ENCODE peak calls at places on chromosomes 16 and 17, in nine cellular contexts. One of them, this sample, is unnamed.

GRCh38 chr17:28864991-28865849 is 10.4 kb downstream of the ERAL1 start:
- DNase-seq in bronchial epithelial cell: no peak
- DNase-seq in fibroblast of pulmonary artery: peak
- DNase-seq in adrenal gland: no peak
- DNase-seq in epithelial cell of esophagus: no peak
- DNase-seq in AG09319: no peak
- DNase-seq in fibroblast of mammary gland: no peak
- DNase-seq in endothelial cell: peak
- DNase-seq in Calu3: no peak
- DNase-seq in this sample: no peak

GRCh38 chr16:79190542-79190941 is 410.0 kb downstream of the MAF start:
- DNase-seq in bronchial epithelial cell: no peak
- DNase-seq in fibroblast of pulmonary artery: no peak
- DNase-seq in adrenal gland: no peak
- DNase-seq in epithelial cell of esophagus: no peak
- DNase-seq in AG09319: no peak
- DNase-seq in fibroblast of mammary gland: no peak
- DNase-seq in endothelial cell: no peak
- DNase-seq in Calu3: no peak
- DNase-seq in this sample: no peak

GRCh38 chr17:64565563-64565962 is 58.8 kb downstream of the CEP95 start:
- DNase-seq in bronchial epithelial cell: no peak
- DNase-seq in fibroblast of pulmonary artery: peak
- DNase-seq in adrenal gland: no peak
- DNase-seq in epithelial cell of esophagus: no peak
- DNase-seq in AG09319: no peak
- DNase-seq in fibroblast of mammary gland: no peak
- DNase-seq in endothelial cell: no peak
- DNase-seq in Calu3: no peak
- DNase-seq in this sample: peak

GRCh38 chr16:30382398-30383015 is at the start of gene SEPTIN1:
- DNase-seq in bronchial epithelial cell: no peak
- DNase-seq in fibroblast of pulmonary artery: no peak
- DNase-seq in adrenal gland: no peak
- DNase-seq in epithelial cell of esophagus: no peak
- DNase-seq in AG09319: no peak
- DNase-seq in fibroblast of mammary gland: no peak
- DNase-seq in endothelial cell: no peak
- DNase-seq in Calu3: no peak
- DNase-seq in this sample: no peak

GRCh38 chr16:75591001-75591852 is 25.0 kb downstream of the GABARAPL2 start:
- DNase-seq in bronchial epithelial cell: peak
- DNase-seq in fibroblast of pulmonary artery: peak
- DNase-seq in adrenal gland: no peak
- DNase-seq in epithelial cell of esophagus: peak
- DNase-seq in AG09319: peak
- DNase-seq in fibroblast of mammary gland: peak
- DNase-seq in endothelial cell: no peak
- DNase-seq in Calu3: no peak
- DNase-seq in this sample: peak

GRCh38 chr17:81470944-81471803 is 41.4 kb downstream of the ACTG1 start:
- DNase-seq in bronchial epithelial cell: peak
- DNase-seq in fibroblast of pulmonary artery: no peak
- DNase-seq in adrenal gland: no peak
- DNase-seq in epithelial cell of esophagus: peak
- DNase-seq in AG09319: no peak
- DNase-seq in fibroblast of mammary gland: peak
- DNase-seq in endothelial cell: no peak
- DNase-seq in Calu3: no peak
- DNase-seq in this sample: peak

GRCh38 chr17:12566281-12567002 is 99.2 kb upstream of the MYOCD start:
- DNase-seq in bronchial epithelial cell: no peak
- DNase-seq in fibroblast of pulmonary artery: no peak
- DNase-seq in adrenal gland: no peak
- DNase-seq in epithelial cell of esophagus: no peak
- DNase-seq in AG09319: no peak
- DNase-seq in fibroblast of mammary gland: no peak
- DNase-seq in endothelial cell: no peak
- DNase-seq in Calu3: no peak
- DNase-seq in this sample: no peak

GRCh38 chr17:63945851-63946439 is 13.8 kb upstream of the CD79B start:
- DNase-seq in bronchial epithelial cell: no peak
- DNase-seq in fibroblast of pulmonary artery: no peak
- DNase-seq in adrenal gland: no peak
- DNase-seq in epithelial cell of esophagus: no peak
- DNase-seq in AG09319: no peak
- DNase-seq in fibroblast of mammary gland: no peak
- DNase-seq in endothelial cell: no peak
- DNase-seq in Calu3: no peak
- DNase-seq in this sample: no peak

GRCh38 chr17:48351916-48352332 is 78.1 kb downstream of the SKAP1 start:
- DNase-seq in bronchial epithelial cell: peak
- DNase-seq in fibroblast of pulmonary artery: peak
- DNase-seq in adrenal gland: no peak
- DNase-seq in epithelial cell of esophagus: peak
- DNase-seq in AG09319: peak
- DNase-seq in fibroblast of mammary gland: peak
- DNase-seq in endothelial cell: no peak
- DNase-seq in Calu3: no peak
- DNase-seq in this sample: peak

DNA sequence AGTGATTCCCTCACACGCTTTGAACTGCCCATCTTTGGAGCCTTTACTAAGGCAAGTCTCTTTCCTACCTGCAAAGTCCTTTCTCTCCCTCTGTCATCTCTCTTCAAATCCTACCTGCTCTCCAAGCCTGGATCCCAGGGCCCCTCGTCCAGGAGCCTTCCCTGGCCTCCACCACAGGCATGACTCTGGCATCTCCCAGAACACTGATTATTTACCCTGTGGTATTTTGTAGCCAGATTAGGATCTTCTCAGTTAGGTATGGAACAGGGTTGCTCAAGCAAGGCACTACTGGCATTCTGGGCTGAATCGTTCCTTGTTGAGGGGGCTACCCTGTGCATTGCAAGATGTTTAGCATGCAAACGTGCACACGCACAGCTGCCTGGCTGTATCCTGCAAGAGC is 31.9 kb upstream of the POLR3E start:
- DNase-seq in bronchial epithelial cell: no peak
- DNase-seq in fibroblast of pulmonary artery: no peak
- DNase-seq in adrenal gland: no peak
- DNase-seq in epithelial cell of esophagus: no peak
- DNase-seq in AG09319: no peak
- DNase-seq in fibroblast of mammary gland: no peak
- DNase-seq in endothelial cell: no peak
- DNase-seq in Calu3: no peak
- DNase-seq in this sample: no peak
- TF ChIP-seq CTCF in bronchial epithelial cell: no peak
- TF ChIP-seq CTCF in fibroblast of pulmonary artery: no peak
- TF ChIP-seq CTCF in adrenal gland: no peak
- TF ChIP-seq CTCF in epithelial cell of esophagus: no peak
- TF ChIP-seq CTCF in AG09319: no peak
- TF ChIP-seq CTCF in fibroblast of mammary gland: no peak
- TF ChIP-seq CTCF in endothelial cell: no peak
- TF ChIP-seq CTCF in Calu3: no peak
- TF ChIP-seq CTCF in this sample: no peak

GRCh38 chr17:79065105-79065670 is 9.4 kb upstream of the ENGASE start:
- DNase-seq in bronchial epithelial cell: peak
- DNase-seq in fibroblast of pulmonary artery: peak
- DNase-seq in adrenal gland: no peak
- DNase-seq in epithelial cell of esophagus: peak
- DNase-seq in AG09319: no peak
- DNase-seq in fibroblast of mammary gland: peak
- DNase-seq in endothelial cell: peak
- DNase-seq in Calu3: peak
- DNase-seq in this sample: peak
- TF ChIP-seq CTCF in bronchial epithelial cell: peak
- TF ChIP-seq CTCF in fibroblast of pulmonary artery: peak
- TF ChIP-seq CTCF in adrenal gland: peak
- TF ChIP-seq CTCF in epithelial cell of esophagus: peak
- TF ChIP-seq CTCF in AG09319: peak
- TF ChIP-seq CTCF in fibroblast of mammary gland: peak
- TF ChIP-seq CTCF in endothelial cell: peak
- TF ChIP-seq CTCF in Calu3: peak
- TF ChIP-seq CTCF in this sample: peak

GRCh38 chr17:40281663-40282062 is 6.0 kb upstream of the CDC6 start:
- DNase-seq in bronchial epithelial cell: no peak
- DNase-seq in fibroblast of pulmonary artery: no peak
- DNase-seq in adrenal gland: no peak
- DNase-seq in epithelial cell of esophagus: no peak
- DNase-seq in AG09319: no peak
- DNase-seq in fibroblast of mammary gland: no peak
- DNase-seq in endothelial cell: no peak
- DNase-seq in Calu3: peak
- DNase-seq in this sample: no peak

GRCh38 chr17:40286473-40286872 is 1.2 kb upstream of the CDC6 start:
- DNase-seq in bronchial epithelial cell: no peak
- DNase-seq in fibroblast of pulmonary artery: no peak
- DNase-seq in adrenal gland: no peak
- DNase-seq in epithelial cell of esophagus: no peak
- DNase-seq in AG09319: no peak
- DNase-seq in fibroblast of mammary gland: no peak
- DNase-seq in endothelial cell: no peak
- DNase-seq in Calu3: no peak
- DNase-seq in this sample: no peak

GRCh38 chr17:40283662-40284061 is 4.0 kb upstream of the CDC6 start:
- DNase-seq in bronchial epithelial cell: peak
- DNase-seq in fibroblast of pulmonary artery: peak
- DNase-seq in adrenal gland: no peak
- DNase-seq in epithelial cell of esophagus: peak
- DNase-seq in AG09319: peak
- DNase-seq in fibroblast of mammary gland: peak
- DNase-seq in endothelial cell: no peak
- DNase-seq in Calu3: peak
- DNase-seq in this sample: peak

GRCh38 chr17:40287159-40287493 is 553 bp upstream of the CDC6 start:
- DNase-seq in bronchial epithelial cell: no peak
- DNase-seq in fibroblast of pulmonary artery: no peak
- DNase-seq in adrenal gland: no peak
- DNase-seq in epithelial cell of esophagus: no peak
- DNase-seq in AG09319: no peak
- DNase-seq in fibroblast of mammary gland: no peak
- DNase-seq in endothelial cell: no peak
- DNase-seq in Calu3: no peak
- DNase-seq in this sample: no peak

DNA sequence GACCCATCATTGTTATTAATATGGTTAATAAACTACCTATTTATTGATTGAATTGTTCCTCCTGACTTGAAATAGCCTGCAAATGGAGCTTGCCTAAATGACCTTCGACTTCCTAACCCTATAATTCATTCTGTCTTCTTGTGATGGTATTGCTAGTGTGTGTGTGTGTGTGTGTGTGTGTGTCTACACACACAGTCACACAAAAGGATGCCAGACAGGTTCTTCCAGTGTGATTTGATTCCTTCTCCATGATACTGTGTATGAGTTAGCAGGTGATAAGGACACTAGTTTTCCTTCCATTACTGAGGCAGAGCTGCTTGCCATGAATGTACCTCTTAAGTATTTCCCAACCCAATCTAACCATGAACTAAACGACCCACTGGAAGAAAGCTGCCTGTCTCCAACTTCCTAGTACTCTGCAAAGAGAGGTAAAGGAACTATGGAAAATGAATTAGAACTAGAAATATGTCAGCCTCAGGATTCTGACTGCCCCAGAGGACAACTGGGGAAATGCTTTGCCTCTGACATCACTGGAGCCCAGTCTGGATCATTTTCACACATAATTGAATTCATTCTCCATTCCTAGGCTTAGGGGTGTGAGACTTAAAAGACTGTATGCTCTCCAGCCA is 3.5 kb upstream of the CDC6 start:
- DNase-seq in bronchial epithelial cell: peak
- DNase-seq in fibroblast of pulmonary artery: peak
- DNase-seq in adrenal gland: no peak
- DNase-seq in epithelial cell of esophagus: peak
- DNase-seq in AG09319: peak
- DNase-seq in fibroblast of mammary gland: peak
- DNase-seq in endothelial cell: no peak
- DNase-seq in Calu3: peak
- DNase-seq in this sample: peak
- TF ChIP-seq CTCF in bronchial epithelial cell: peak
- TF ChIP-seq CTCF in fibroblast of pulmonary artery: peak
- TF ChIP-seq CTCF in adrenal gland: peak
- TF ChIP-seq CTCF in epithelial cell of esophagus: peak
- TF ChIP-seq CTCF in AG09319: peak
- TF ChIP-seq CTCF in fibroblast of mammary gland: peak
- TF ChIP-seq CTCF in endothelial cell: no peak
- TF ChIP-seq CTCF in Calu3: no peak
- TF ChIP-seq CTCF in this sample: peak

GRCh38 chr16:6682142-6682811 is 650.4 kb upstream of the RBFOX1 start:
- DNase-seq in bronchial epithelial cell: no peak
- DNase-seq in fibroblast of pulmonary artery: no peak
- DNase-seq in adrenal gland: peak
- DNase-seq in epithelial cell of esophagus: peak
- DNase-seq in AG09319: no peak
- DNase-seq in fibroblast of mammary gland: no peak
- DNase-seq in endothelial cell: peak
- DNase-seq in Calu3: peak
- DNase-seq in this sample: no peak
- TF ChIP-seq CTCF in bronchial epithelial cell: peak
- TF ChIP-seq CTCF in fibroblast of pulmonary artery: peak
- TF ChIP-seq CTCF in adrenal gland: peak
- TF ChIP-seq CTCF in epithelial cell of esophagus: peak
- TF ChIP-seq CTCF in AG09319: no peak
- TF ChIP-seq CTCF in fibroblast of mammary gland: peak
- TF ChIP-seq CTCF in endothelial cell: peak
- TF ChIP-seq CTCF in Calu3: peak
- TF ChIP-seq CTCF in this sample: peak

GRCh38 chr17:655618-656017 is 59.0 kb downstream of the VPS53 start:
- DNase-seq in bronchial epithelial cell: no peak
- DNase-seq in fibroblast of pulmonary artery: no peak
- DNase-seq in adrenal gland: no peak
- DNase-seq in epithelial cell of esophagus: no peak
- DNase-seq in AG09319: no peak
- DNase-seq in fibroblast of mammary gland: no peak
- DNase-seq in endothelial cell: no peak
- DNase-seq in Calu3: no peak
- DNase-seq in this sample: no peak

GRCh38 chr17:661509-661908 is 53.1 kb downstream of the VPS53 start:
- DNase-seq in bronchial epithelial cell: no peak
- DNase-seq in fibroblast of pulmonary artery: no peak
- DNase-seq in adrenal gland: no peak
- DNase-seq in epithelial cell of esophagus: no peak
- DNase-seq in AG09319: no peak
- DNase-seq in fibroblast of mammary gland: no peak
- DNase-seq in endothelial cell: no peak
- DNase-seq in Calu3: no peak
- DNase-seq in this sample: no peak

DNA sequence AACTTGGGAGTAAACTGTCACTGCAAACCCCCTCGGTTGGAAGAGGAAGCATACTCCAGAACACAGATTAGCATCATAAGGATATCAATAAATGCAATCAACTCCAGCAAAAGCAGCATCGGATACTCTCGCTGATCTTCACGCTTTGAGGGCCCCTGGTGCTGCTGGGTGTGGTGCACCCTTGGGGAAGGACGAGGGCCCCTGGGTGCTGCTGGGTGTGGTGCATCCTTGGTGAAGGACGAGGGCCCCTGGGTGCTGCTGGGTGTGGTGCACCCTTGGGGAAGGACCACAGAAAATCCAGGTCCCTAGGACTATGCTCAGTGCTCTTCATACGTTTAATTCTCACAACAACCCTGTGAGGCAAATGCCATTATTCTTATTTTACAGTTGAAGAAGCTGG is 54.2 kb downstream of the VPS53 start:
- DNase-seq in bronchial epithelial cell: no peak
- DNase-seq in fibroblast of pulmonary artery: no peak
- DNase-seq in adrenal gland: no peak
- DNase-seq in epithelial cell of esophagus: no peak
- DNase-seq in AG09319: no peak
- DNase-seq in fibroblast of mammary gland: no peak
- DNase-seq in endothelial cell: no peak
- DNase-seq in Calu3: no peak
- DNase-seq in this sample: no peak
- TF ChIP-seq CTCF in bronchial epithelial cell: no peak
- TF ChIP-seq CTCF in fibroblast of pulmonary artery: no peak
- TF ChIP-seq CTCF in adrenal gland: no peak
- TF ChIP-seq CTCF in epithelial cell of esophagus: no peak
- TF ChIP-seq CTCF in AG09319: no peak
- TF ChIP-seq CTCF in fibroblast of mammary gland: no peak
- TF ChIP-seq CTCF in endothelial cell: no peak
- TF ChIP-seq CTCF in Calu3: no peak
- TF ChIP-seq CTCF in this sample: no peak